ENCODE peak calls at places on chromosomes 6 and 20, in four cellular contexts. F, G, A and T are unnamed samples.

GRCh38 chr6:53048431-53049195 is 16.6 kb upstream of the FBXO9 start:
- DNase-seq in F (no peak), G (no peak), A (peak; percentile 92), T (peak; percentile 65)

GRCh38 chr6:147053311-147053921 is 150.8 kb upstream of the STXBP5 start:
- DNase-seq in F (no peak), G (no peak), A (peak; percentile 16), T (no peak)

GRCh38 chr20:49859011-49859410 is 46.4 kb downstream of the SLC9A8 start:
- DNase-seq in F (no peak), G (no peak), A (no peak), T (no peak)

GRCh38 chr20:59775221-59776055 is 158.0 kb downstream of the SYCP2 start:
- DNase-seq in F (no peak), G (no peak), A (no peak), T (no peak)

GRCh38 chr6:157405986-157406385 is 25.0 kb downstream of the ZDHHC14 start:
- DNase-seq in F (no peak), G (no peak), A (peak; percentile 69), T (no peak)

GRCh38 chr20:36847009-36847709 is 28.8 kb upstream of the TLDC2 start:
- DNase-seq in F (peak; percentile 61), G (peak; percentile 55), A (peak; percentile 97), T (no peak)

GRCh38 chr20:17538517-17539170 is 7.5 kb upstream of the BFSP1 start:
- DNase-seq in F (no peak), G (no peak), A (no peak), T (no peak)

GRCh38 chr6:29563435-29563834 is 3.9 kb upstream of the UBD start:
- DNase-seq in F (no peak), G (no peak), A (no peak), T (no peak)

GRCh38 chr6:112951829-112952228 is 604.7 kb downstream of the RFPL4B start:
- DNase-seq in F (no peak), G (no peak), A (peak; percentile 40), T (no peak)

GRCh38 chr6:114176726-114177125 is 166.1 kb downstream of the HS3ST5 start:
- DNase-seq in F (no peak), G (no peak), A (no peak), T (no peak)

GRCh38 chr20:63295422-63295821 is 2.4 kb downstream of the COL20A1 start:
- DNase-seq in F (no peak), G (no peak), A (no peak), T (no peak)

GRCh38 chr20:53444386-53444785 is 149.3 kb downstream of the ZNF217 start:
- DNase-seq in F (no peak), G (no peak), A (no peak), T (no peak)

GRCh38 chr6:140071601-140072062 is 697.2 kb upstream of the CITED2 start:
- DNase-seq in F (no peak), G (no peak), A (peak; percentile 85), T (peak; percentile 77)

GRCh38 chr6:166997768-166998255 is 1.4 kb upstream of the CEP43 start:
- DNase-seq in F (peak; percentile 36), G (peak; percentile 33), A (peak; percentile 81), T (no peak)

GRCh38 chr20:57066126-57066900 is 200.1 kb downstream of the BMP7 start:
- DNase-seq in F (no peak), G (no peak), A (no peak), T (no peak)

GRCh38 chr6:41022294-41022693 is 16.7 kb downstream of the UNC5CL start:
- DNase-seq in F (no peak), G (peak; percentile 30), A (peak; percentile 19), T (no peak)

GRCh38 chr6:135475292-135475886 is 22.2 kb downstream of the AHI1 start:
- DNase-seq in F (no peak), G (no peak), A (no peak), T (no peak)

GRCh38 chr20:33418033-33418432 is 16.7 kb upstream of the CDK5RAP1 start:
- DNase-seq in F (no peak), G (no peak), A (no peak), T (no peak)

GRCh38 chr6:119077643-119078448 is 618 bp downstream of the FAM184A start:
- DNase-seq in F (no peak), G (no peak), A (peak; percentile 8), T (no peak)

GRCh38 chr6:156774872-156775405 is 2.2 kb upstream of the ARID1B start:
- DNase-seq in F (no peak), G (no peak), A (peak; percentile 37), T (no peak)

GRCh38 chr6:119495230-119495683 is 145.7 kb upstream of the MAN1A1 start:
- DNase-seq in F (no peak), G (no peak), A (no peak), T (no peak)

GRCh38 chr6:51489133-51489532 is 598.3 kb downstream of the PKHD1 start:
- DNase-seq in F (no peak), G (no peak), A (no peak), T (no peak)

GRCh38 chr6:108952776-108953486 is 104.7 kb downstream of the ARMC2 start:
- DNase-seq in F (no peak), G (no peak), A (no peak), T (no peak)

GRCh38 chr6:41658551-41659069 is 20.3 kb downstream of the MDFI start:
- DNase-seq in F (no peak), G (no peak), A (no peak), T (no peak)